ENCODE peak calls at places on chromosomes 3 and 15, in nine cellular contexts. S, N, D, E, P, W, X, A and Y are unnamed samples.

GRCh38 chr15:29671308-29671981 is 150.8 kb downstream of the TJP1 start:
- DNase-seq in S (no peak), N (peak; percentile 24), D (no peak), E (no peak), P (no peak), W (no peak), X (no peak), A (no peak), Y (no peak)

GRCh38 chr3:39208463-39209055 is 16.2 kb upstream of the XIRP1 start:
- DNase-seq in S (no peak), N (peak; percentile 48), D (peak; percentile 80), E (peak; percentile 68), P (peak; percentile 29), W (peak; percentile 71), X (peak; percentile 65), A (peak; percentile 85), Y (no peak)

GRCh38 chr15:93331545-93332117 is 242.6 kb upstream of the RGMA start:
- DNase-seq in S (no peak), N (no peak), D (no peak), E (peak; percentile 46), P (peak; percentile 61), W (no peak), X (no peak), A (no peak), Y (no peak)

GRCh38 chr3:100941046-100941445 is 52.2 kb downstream of the ABI3BP start:
- DNase-seq in S (no peak), N (no peak), D (no peak), E (no peak), P (no peak), W (no peak), X (no peak), A (no peak), Y (no peak)

GRCh38 chr3:87503901-87504498 is 227.6 kb upstream of the POU1F1 start:
- DNase-seq in S (no peak), N (peak; percentile 73), D (peak; percentile 66), E (peak; percentile 66), P (peak; percentile 37), W (peak; percentile 73), X (peak; percentile 16), A (peak; percentile 15), Y (peak; percentile 50)

GRCh38 chr3:45567730-45568172 is 26.8 kb upstream of the LIMD1 start:
- DNase-seq in S (peak; percentile 18), N (no peak), D (peak; percentile 75), E (peak; percentile 40), P (no peak), W (no peak), X (peak; percentile 53), A (peak; percentile 57), Y (no peak)

GRCh38 chr3:100902572-100902971 is 90.6 kb downstream of the ABI3BP start:
- DNase-seq in S (no peak), N (peak; percentile 56), D (no peak), E (no peak), P (no peak), W (no peak), X (no peak), A (no peak), Y (no peak)

GRCh38 chr15:64604319-64604718 is 143.9 kb downstream of the ZNF609 start:
- DNase-seq in S (no peak), N (no peak), D (no peak), E (no peak), P (no peak), W (no peak), X (no peak), A (no peak), Y (no peak)

GRCh38 chr15:51879555-51879954 is 50.1 kb downstream of the TMOD3 start:
- DNase-seq in S (no peak), N (peak; percentile 65), D (no peak), E (no peak), P (no peak), W (peak; percentile 40), X (no peak), A (no peak), Y (no peak)

GRCh38 chr3:180408654-180409053 is 193.3 kb upstream of the TTC14 start:
- DNase-seq in S (no peak), N (peak; percentile 65), D (no peak), E (no peak), P (no peak), W (peak; percentile 40), X (no peak), A (no peak), Y (no peak)

GRCh38 chr3:122944671-122945151 is 82.9 kb downstream of the SEMA5B start:
- DNase-seq in S (no peak), N (peak; percentile 4), D (no peak), E (no peak), P (no peak), W (no peak), X (no peak), A (peak; percentile 25), Y (no peak)

GRCh38 chr3:197490098-197490497 is 65.7 kb downstream of the BDH1 start:
- DNase-seq in S (no peak), N (peak; percentile 83), D (no peak), E (no peak), P (no peak), W (peak; percentile 64), X (no peak), A (no peak), Y (no peak)

GRCh38 chr15:29103825-29104565 is 165.6 kb downstream of the NSMCE3 start:
- DNase-seq in S (peak; percentile 49), N (peak; percentile 57), D (peak; percentile 71), E (peak; percentile 47), P (no peak), W (peak; percentile 71), X (peak; percentile 77), A (peak; percentile 83), Y (peak; percentile 79)

GRCh38 chr15:42102646-42103235 is 8.4 kb upstream of the PLA2G4D start:
- DNase-seq in S (no peak), N (no peak), D (no peak), E (no peak), P (no peak), W (peak; percentile 67), X (no peak), A (no peak), Y (no peak)

GRCh38 chr15:68795298-68795848 is 25.3 kb downstream of the ANP32A start:
- DNase-seq in S (peak; percentile 52), N (peak; percentile 81), D (peak; percentile 94), E (peak; percentile 82), P (peak; percentile 70), W (peak; percentile 91), X (peak; percentile 96), A (peak; percentile 96), Y (peak; percentile 93)

GRCh38 chr3:81769271-81769670 is 7.8 kb upstream of the GBE1 start:
- DNase-seq in S (no peak), N (no peak), D (no peak), E (no peak), P (no peak), W (no peak), X (no peak), A (no peak), Y (no peak)

GRCh38 chr15:40878785-40879184 is 4.8 kb upstream of the RHOV start:
- DNase-seq in S (no peak), N (no peak), D (no peak), E (no peak), P (no peak), W (peak; percentile 29), X (no peak), A (no peak), Y (no peak)

GRCh38 chr15:74790080-74790916 is 8.4 kb downstream of the CSK start:
- DNase-seq in S (no peak), N (peak; percentile 68), D (peak; percentile 93), E (peak; percentile 67), P (no peak), W (peak; percentile 34), X (peak; percentile 81), A (peak; percentile 84), Y (peak; percentile 37)

GRCh38 chr3:182508896-182509295 is 284.4 kb upstream of the ATP11B start:
- DNase-seq in S (no peak), N (no peak), D (peak; percentile 3), E (no peak), P (no peak), W (no peak), X (no peak), A (peak; percentile 31), Y (no peak)

GRCh38 chr15:47119349-47119748 is 598.0 kb upstream of the SEMA6D start:
- DNase-seq in S (no peak), N (no peak), D (no peak), E (no peak), P (no peak), W (no peak), X (no peak), A (no peak), Y (no peak)

GRCh38 chr15:96827981-96828380 is 497.5 kb downstream of the NR2F2 start:
- DNase-seq in S (no peak), N (no peak), D (no peak), E (no peak), P (no peak), W (no peak), X (no peak), A (no peak), Y (no peak)

GRCh38 chr3:127671523-127672428 is 976 bp upstream of the ABTB1 start:
- DNase-seq in S (no peak), N (no peak), D (peak; percentile 11), E (no peak), P (no peak), W (no peak), X (no peak), A (no peak), Y (no peak)

GRCh38 chr3:38353151-38353550 is 6.6 kb downstream of the XYLB start:
- DNase-seq in S (no peak), N (peak; percentile 18), D (no peak), E (no peak), P (no peak), W (no peak), X (no peak), A (no peak), Y (no peak)

GRCh38 chr3:64267774-64268604 is 42.7 kb upstream of the PRICKLE2 start:
- DNase-seq in S (no peak), N (peak; percentile 58), D (no peak), E (peak; percentile 43), P (no peak), W (no peak), X (peak; percentile 31), A (peak; percentile 83), Y (peak; percentile 12)

GRCh38 chr15:48754011-48754410 is 56.9 kb downstream of the CEP152 start:
- DNase-seq in S (no peak), N (peak; percentile 59), D (no peak), E (no peak), P (no peak), W (no peak), X (no peak), A (no peak), Y (no peak)

GRCh38 chr15:60162251-60162650 is 158.1 kb downstream of the FOXB1 start:
- DNase-seq in S (no peak), N (no peak), D (no peak), E (no peak), P (no peak), W (no peak), X (no peak), A (no peak), Y (no peak)

GRCh38 chr3:136728918-136729317 is 23.3 kb downstream of the STAG1 start:
- DNase-seq in S (no peak), N (peak; percentile 74), D (no peak), E (no peak), P (no peak), W (peak; percentile 36), X (peak; percentile 46), A (peak; percentile 47), Y (no peak)

GRCh38 chr15:29601811-29602210 is 220.5 kb downstream of the TJP1 start:
- DNase-seq in S (no peak), N (no peak), D (no peak), E (no peak), P (no peak), W (no peak), X (no peak), A (no peak), Y (no peak)

GRCh38 chr15:62847900-62848489 is 194.6 kb upstream of the TPM1 start:
- DNase-seq in S (peak; percentile 63), N (peak; percentile 40), D (no peak), E (peak; percentile 77), P (no peak), W (peak; percentile 79), X (peak; percentile 66), A (peak; percentile 85), Y (peak; percentile 58)

GRCh38 chr3:46854543-46854942 is 8.7 kb downstream of the MYL3 start:
- DNase-seq in S (no peak), N (no peak), D (no peak), E (no peak), P (no peak), W (no peak), X (no peak), A (no peak), Y (no peak)

GRCh38 chr3:43181202-43181910 is 75.5 kb upstream of the POMGNT2 start:
- DNase-seq in S (no peak), N (no peak), D (no peak), E (peak; percentile 35), P (no peak), W (no peak), X (no peak), A (no peak), Y (no peak)